ENCODE peak calls at places on chromosomes 5 and 9, in eight cellular contexts. A, H, G, Z, K, T, M and D are unnamed samples.

GRCh38 chr5:40084614-40085013 is 595.1 kb upstream of the PTGER4 start:
- DNase-seq in A (no peak), K (no peak), T (no peak), H (no peak), Z (no peak), G (no peak), M (no peak), D (no peak)

GRCh38 chr9:121144482-121144881 is 57.2 kb downstream of the RAB14 start:
- DNase-seq in H (no peak), G (no peak), K (no peak), A (no peak), Z (no peak), M (no peak), T (no peak), D (no peak)

GRCh38 chr9:114319147-114319546 is 3.8 kb upstream of the ORM1 start:
- DNase-seq in Z (peak; percentile 2), A (peak; percentile 4), K (no peak), H (no peak), M (no peak), G (no peak), T (no peak), D (peak; percentile 3)

GRCh38 chr9:82332018-82332773 is 343.6 kb downstream of the SPATA31D1 start:
- DNase-seq in H (peak; percentile 94), A (no peak), G (no peak), T (no peak), K (no peak), Z (no peak), M (no peak), D (no peak)

GRCh38 chr9:130732793-130733221 is 39.2 kb downstream of the EXOSC2 start:
- DNase-seq in A (no peak), H (peak; percentile 42), G (no peak), M (no peak), T (no peak), K (no peak), Z (no peak), D (no peak)

GRCh38 chr9:6243746-6244145 is 28.1 kb downstream of the IL33 start:
- DNase-seq in G (no peak), Z (peak; percentile 32), M (no peak), T (no peak), K (no peak), A (no peak), H (peak; percentile 82), D (no peak)

GRCh38 chr5:102955463-102955862 is 164.5 kb downstream of the GIN1 start:
- DNase-seq in M (no peak), H (no peak), G (no peak), K (no peak), Z (no peak), A (no peak), T (no peak), D (no peak)

GRCh38 chr9:35863583-35863982 is 6.6 kb downstream of the OR13J1 start:
- DNase-seq in K (peak; percentile 36), M (no peak), Z (no peak), T (no peak), A (no peak), H (no peak), G (peak; percentile 17), D (no peak)

GRCh38 chr5:172768573-172769323 is 2.2 kb downstream of the DUSP1 start:
- DNase-seq in H (peak; percentile 72), M (peak; percentile 37), Z (no peak), A (peak; percentile 91), T (no peak), K (no peak), G (no peak), D (no peak)

GRCh38 chr5:65796269-65796668 is 74.3 kb downstream of the NLN start:
- DNase-seq in A (no peak), H (peak; percentile 35), T (no peak), Z (no peak), G (no peak), K (no peak), M (no peak), D (no peak)

GRCh38 chr5:59542841-59543825 is 350.4 kb downstream of the PDE4D start:
- DNase-seq in G (no peak), Z (no peak), K (no peak), H (peak; percentile 76), M (peak; percentile 69), T (peak; percentile 49), A (no peak), D (peak; percentile 67)

GRCh38 chr5:1343931-1344901 is 683 bp downstream of the CLPTM1L start:
- DNase-seq in H (peak; percentile 26), A (no peak), G (no peak), Z (no peak), M (no peak), T (no peak), K (peak; percentile 64), D (peak; percentile 77)

GRCh38 chr9:130137870-130138653 is 34.1 kb upstream of the NCS1 start:
- DNase-seq in T (peak; percentile 51), H (peak; percentile 93), A (no peak), K (no peak), Z (no peak), G (no peak), M (no peak), D (no peak)